ENCODE peak calls at places on chromosomes 3 and 15, in five cellular contexts. C is retina, Q is ecto neural progenitor cell, S is posterior cingulate gyrus, O is nephron progenitor cell. T is an unnamed sample.

GRCh38 chr15:74389115-74390048 is 21.9 kb upstream of the CYP11A1 start:
- DNase-seq in C (no peak), Q (no peak), O (no peak), S (no peak), T (no peak)

GRCh38 chr15:47513496-47513895 is 203.8 kb upstream of the SEMA6D start:
- DNase-seq in S (no peak), C (no peak), O (no peak), Q (no peak), T (no peak)

GRCh38 chr3:100045696-100046095 is 68.6 kb downstream of the FILIP1L start:
- DNase-seq in Q (no peak), O (peak), S (no peak), C (no peak), T (peak)

GRCh38 chr15:40295870-40296560 is 11.7 kb downstream of the PLCB2 start:
- DNase-seq in C (no peak), S (peak), O (no peak), Q (no peak), T (no peak)

GRCh38 chr15:35362195-35362829 is 183.7 kb downstream of the DPH6 start:
- DNase-seq in C (no peak), S (no peak), Q (no peak), O (no peak), T (no peak)

GRCh38 chr3:66475386-66476020 is 25.3 kb downstream of the LRIG1 start:
- DNase-seq in C (no peak), S (no peak), Q (no peak), O (no peak), T (no peak)

GRCh38 chr15:55649058-55649423 is 60.9 kb upstream of the PYGO1 start:
- DNase-seq in Q (no peak), O (no peak), S (no peak), C (no peak), T (no peak)

GRCh38 chr15:98715890-98716443 is 67.6 kb downstream of the IGF1R start:
- DNase-seq in S (no peak), C (no peak), O (no peak), Q (no peak), T (no peak)

GRCh38 chr3:38988955-38989354 is 62.8 kb downstream of the SCN11A start:
- DNase-seq in O (no peak), Q (no peak), S (no peak), C (no peak), T (no peak)

GRCh38 chr3:88617283-88617682 is 467.5 kb downstream of the C3orf38 start:
- DNase-seq in Q (no peak), S (no peak), C (no peak), O (no peak), T (no peak)

GRCh38 chr3:66480666-66481065 is 20.2 kb downstream of the LRIG1 start:
- DNase-seq in Q (no peak), C (no peak), S (no peak), O (no peak), T (no peak)

GRCh38 chr3:12869025-12869695 is 27.8 kb upstream of the RPL32 start:
- DNase-seq in C (peak), Q (peak), S (no peak), O (peak), T (peak)

GRCh38 chr15:58517252-58517681 is 85.5 kb downstream of the LIPC start:
- DNase-seq in Q (no peak), O (no peak), S (no peak), C (no peak), T (no peak)

GRCh38 chr3:30795176-30795575 is 99.3 kb downstream of the GADL1 start:
- DNase-seq in Q (no peak), S (no peak), C (no peak), O (no peak), T (no peak)

T was measured in iPS-NIHi11.